ENCODE peak calls at places on chromosome 11, in four cellular contexts. Z is astrocyte of the spinal cord; H is nephron progenitor cell; R is CD4-positive, alpha-beta T cell. W is an unnamed sample.

GRCh38 chr11:2186669-2187266 is 15.2 kb upstream of the TH start:
- DNase-seq in Z (peak; percentile 10), H (peak; percentile 48), R (peak; percentile 34), W (no peak)

GRCh38 chr11:7513210-7514098 is at the start of gene PPFIBP2:
- DNase-seq in Z (peak; percentile 55), H (peak; percentile 87), R (peak; percentile 78), W (peak; percentile 91)

GRCh38 chr11:83023410-83023809 is 48.3 kb downstream of the RAB30 start:
- DNase-seq in Z (no peak), H (no peak), R (no peak), W (no peak)

GRCh38 chr11:46976182-46976854 is 39.8 kb downstream of the CSTPP1 start:
- DNase-seq in Z (no peak), H (no peak), R (no peak), W (no peak)

GRCh38 chr11:34349882-34350281 is 7.9 kb downstream of the ABTB2 start:
- DNase-seq in Z (peak; percentile 48), H (no peak), R (no peak), W (no peak)

GRCh38 chr11:93033093-93033492 is 63.6 kb downstream of the MTNR1B start:
- DNase-seq in Z (no peak), H (no peak), R (no peak), W (no peak)

GRCh38 chr11:120280566-120281160 is 40.7 kb downstream of the POU2F3 start:
- DNase-seq in Z (no peak), H (no peak), R (no peak), W (no peak)

GRCh38 chr11:2796091-2796490 is 89.5 kb downstream of the CDKN1C start:
- DNase-seq in Z (no peak), H (no peak), R (no peak), W (peak; percentile 13)

GRCh38 chr11:2550606-2550970 is 105.8 kb downstream of the KCNQ1 start:
- DNase-seq in Z (no peak), H (no peak), R (no peak), W (peak; percentile 14)

GRCh38 chr11:2466869-2467694 is 22.3 kb downstream of the KCNQ1 start:
- DNase-seq in Z (no peak), H (no peak), R (peak; percentile 30), W (no peak)

GRCh38 chr11:79413258-79413657 is 27.6 kb downstream of the TENM4 start:
- DNase-seq in Z (peak; percentile 92), H (peak; percentile 73), R (no peak), W (peak; percentile 46)

GRCh38 chr11:79108851-79109250 is 332.0 kb downstream of the TENM4 start:
- DNase-seq in Z (peak; percentile 42), H (no peak), R (no peak), W (no peak)

GRCh38 chr11:118060879-118061278 is 16.0 kb upstream of the TMPRSS4 start:
- DNase-seq in Z (no peak), H (no peak), R (no peak), W (no peak)

GRCh38 chr11:20488352-20488751 is 100.8 kb downstream of the PRMT3 start:
- DNase-seq in Z (peak; percentile 5), H (no peak), R (no peak), W (no peak)

GRCh38 chr11:10725114-10725906 is 25.7 kb upstream of the CTR9 start:
- DNase-seq in Z (peak; percentile 93), H (no peak), R (no peak), W (no peak)

GRCh38 chr11:80293293-80293692 is 852.5 kb upstream of the TENM4 start:
- DNase-seq in Z (no peak), H (no peak), R (no peak), W (no peak)

GRCh38 chr11:102384419-102385052 is 37.5 kb downstream of the BIRC2 start:
- DNase-seq in Z (no peak), H (no peak), R (no peak), W (no peak)

GRCh38 chr11:114262681-114263509 is 33.3 kb upstream of the NNMT start:
- DNase-seq in Z (peak; percentile 65), H (peak; percentile 37), R (no peak), W (no peak)

GRCh38 chr11:125990244-125990643 is 44.4 kb downstream of the VSIG10L2 start:
- DNase-seq in Z (peak; percentile 75), H (no peak), R (no peak), W (no peak)

GRCh38 chr11:79437981-79438630 is 2.7 kb downstream of the TENM4 start:
- DNase-seq in Z (peak; percentile 62), H (peak; percentile 40), R (no peak), W (no peak)

GRCh38 chr11:77084581-77085191 is 17.9 kb downstream of the CAPN5 start:
- DNase-seq in Z (no peak), H (no peak), R (no peak), W (no peak)

GRCh38 chr11:57434640-57435546 is 8.0 kb upstream of the SLC43A3 start:
- DNase-seq in Z (peak; percentile 80), H (no peak), R (no peak), W (no peak)

GRCh38 chr11:75583710-75584658 is 21.9 kb downstream of the SERPINH1 start:
- DNase-seq in Z (peak; percentile 74), H (peak; percentile 56), R (no peak), W (peak; percentile 33)

GRCh38 chr11:115939726-115940421 is 435.7 kb upstream of the CADM1 start:
- DNase-seq in Z (no peak), H (no peak), R (no peak), W (no peak)

DNA sequence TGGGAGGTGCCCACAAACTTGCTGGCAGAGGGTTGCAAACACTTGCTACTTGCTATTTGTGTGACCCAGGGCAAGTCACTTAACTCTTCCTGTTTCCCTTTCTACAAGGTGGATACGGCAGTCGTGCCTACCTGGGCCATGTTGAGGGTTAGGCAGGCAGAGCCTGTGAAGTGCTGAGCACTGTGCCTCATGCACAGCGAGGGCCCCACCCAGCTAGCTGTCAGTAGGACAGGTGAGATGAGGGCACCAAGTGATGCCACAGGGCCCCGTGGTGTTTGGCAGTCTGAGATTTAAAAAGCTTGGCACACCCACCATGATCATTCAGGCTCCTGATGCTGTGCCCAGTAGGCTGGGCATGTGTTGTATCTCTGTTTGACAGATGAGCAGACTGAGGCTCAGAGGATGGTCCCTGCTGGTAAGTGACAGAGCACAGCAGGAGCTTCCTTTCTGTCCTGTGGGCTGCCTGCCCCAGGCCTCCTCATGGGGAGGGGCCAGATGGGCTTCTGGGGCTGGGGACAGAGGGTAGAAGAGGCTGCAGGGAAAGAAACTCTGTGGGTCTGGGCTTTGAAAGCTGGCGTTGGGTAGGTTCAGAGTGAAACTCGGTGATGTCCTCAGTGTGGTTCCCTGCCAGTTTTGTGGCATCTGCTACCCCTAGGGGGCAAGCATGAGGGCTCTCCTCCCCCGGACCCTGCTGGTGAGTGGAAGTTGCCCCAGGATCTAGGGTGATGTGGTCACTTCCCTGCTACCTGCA is 59.3 kb downstream of the TSPAN18 start:
- DNase-seq in Z (no peak), H (no peak), R (no peak), W (no peak)
- TF ChIP-seq CTCF in Z (no peak), H (no peak), R (no peak), W (no peak)

GRCh38 chr11:72331761-72332160 is 87.8 kb upstream of the PHOX2A start:
- DNase-seq in Z (no peak), H (no peak), R (no peak), W (no peak)

GRCh38 chr11:72333657-72334056 is 89.7 kb upstream of the PHOX2A start:
- DNase-seq in Z (peak; percentile 32), H (peak; percentile 12), R (peak; percentile 4), W (no peak)

GRCh38 chr11:72330131-72330727 is 86.3 kb upstream of the PHOX2A start:
- DNase-seq in Z (no peak), H (no peak), R (no peak), W (no peak)

GRCh38 chr11:72326151-72326842 is 82.3 kb upstream of the PHOX2A start:
- DNase-seq in Z (peak; percentile 39), H (no peak), R (no peak), W (no peak)

DNA sequence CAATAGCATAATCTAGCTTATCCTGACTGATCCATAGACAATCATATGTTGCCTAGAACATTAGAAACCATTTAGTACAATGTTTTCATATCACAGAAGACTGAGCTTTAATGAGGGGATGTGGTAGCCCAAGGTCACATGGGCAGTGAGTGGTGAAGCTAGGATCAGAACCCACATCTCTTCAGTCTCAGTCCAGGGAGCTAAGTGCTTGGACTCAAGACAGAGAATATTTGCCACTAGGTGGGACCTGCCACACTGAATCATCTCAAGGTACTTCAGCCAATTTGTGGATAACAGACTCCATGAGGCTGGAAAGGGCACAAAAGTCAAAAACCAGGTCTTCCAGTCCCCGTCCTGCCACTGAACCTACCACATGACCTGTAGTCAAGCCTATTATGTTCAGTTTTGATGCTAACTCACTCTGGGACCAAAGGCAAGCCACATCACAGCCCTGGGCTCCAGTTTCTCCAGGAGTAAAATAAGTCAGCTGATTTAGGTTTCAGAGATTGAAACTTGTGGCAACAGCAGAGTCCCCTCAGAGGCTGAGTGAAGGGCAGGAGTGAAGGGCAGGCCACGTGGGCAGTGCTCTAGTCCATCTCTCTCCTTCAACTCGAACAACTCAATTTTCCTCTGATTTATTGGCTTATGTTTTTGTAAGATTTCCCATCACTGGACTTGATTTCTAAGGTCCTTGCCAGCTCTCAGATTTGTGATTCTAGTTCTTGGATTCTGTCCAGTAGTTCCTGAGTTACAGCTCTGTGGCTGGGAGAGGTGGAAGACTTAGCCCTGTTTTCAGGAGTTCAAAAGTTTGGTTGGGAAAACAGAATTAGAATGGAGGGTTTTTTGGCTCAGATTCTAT is 84.6 kb upstream of the PHOX2A start:
- DNase-seq in Z (peak; percentile 48), H (no peak), R (no peak), W (no peak)
- TF ChIP-seq CTCF in Z (no peak), H (no peak), R (no peak), W (no peak)

DNA sequence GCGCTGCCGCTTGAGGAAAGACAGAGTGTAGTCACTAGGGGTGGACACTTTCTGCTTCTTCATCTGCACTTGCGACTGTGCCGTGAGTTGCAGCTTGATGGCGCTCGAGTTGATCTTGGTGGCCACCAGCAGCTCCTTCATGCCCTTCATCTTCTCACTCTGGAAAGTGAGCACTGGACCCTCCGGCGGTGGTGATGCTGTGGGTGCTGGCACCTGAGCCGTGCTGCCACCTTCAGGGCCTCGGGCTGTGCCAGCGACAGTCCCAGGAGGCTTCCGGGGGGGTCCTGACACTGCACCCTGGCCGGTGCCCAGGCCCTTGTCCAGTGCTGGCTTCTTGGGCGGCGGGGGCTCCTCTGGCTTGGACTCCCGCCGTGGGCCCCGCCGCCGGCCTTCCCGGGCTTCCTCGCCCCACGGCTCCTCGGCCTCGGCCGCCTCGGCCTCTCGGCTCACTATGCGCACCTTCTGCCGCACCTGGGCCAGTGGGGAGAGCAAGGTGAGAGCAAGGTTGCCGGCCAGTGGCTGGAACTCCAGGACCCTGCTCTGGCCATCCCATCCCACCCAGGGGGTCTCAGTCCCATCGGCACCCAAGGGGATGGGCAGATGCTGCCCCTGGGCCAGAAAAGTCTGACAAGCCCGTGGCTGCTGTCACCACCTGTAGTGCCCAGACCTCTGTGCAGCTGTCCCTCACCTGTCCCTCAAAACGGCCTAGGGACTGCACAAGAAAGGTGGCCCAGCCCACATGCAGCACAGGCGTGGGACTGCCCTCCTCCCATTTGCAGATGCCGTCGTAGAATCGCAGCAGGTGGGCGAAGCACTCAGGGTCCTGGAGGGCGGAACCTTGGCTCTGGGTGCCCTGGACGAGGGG is 1.6 kb upstream of the MAP4K2 start:
- DNase-seq in Z (no peak), H (no peak), R (no peak), W (no peak)
- TF ChIP-seq CTCF in Z (no peak), H (no peak), R (no peak), W (no peak)

DNA sequence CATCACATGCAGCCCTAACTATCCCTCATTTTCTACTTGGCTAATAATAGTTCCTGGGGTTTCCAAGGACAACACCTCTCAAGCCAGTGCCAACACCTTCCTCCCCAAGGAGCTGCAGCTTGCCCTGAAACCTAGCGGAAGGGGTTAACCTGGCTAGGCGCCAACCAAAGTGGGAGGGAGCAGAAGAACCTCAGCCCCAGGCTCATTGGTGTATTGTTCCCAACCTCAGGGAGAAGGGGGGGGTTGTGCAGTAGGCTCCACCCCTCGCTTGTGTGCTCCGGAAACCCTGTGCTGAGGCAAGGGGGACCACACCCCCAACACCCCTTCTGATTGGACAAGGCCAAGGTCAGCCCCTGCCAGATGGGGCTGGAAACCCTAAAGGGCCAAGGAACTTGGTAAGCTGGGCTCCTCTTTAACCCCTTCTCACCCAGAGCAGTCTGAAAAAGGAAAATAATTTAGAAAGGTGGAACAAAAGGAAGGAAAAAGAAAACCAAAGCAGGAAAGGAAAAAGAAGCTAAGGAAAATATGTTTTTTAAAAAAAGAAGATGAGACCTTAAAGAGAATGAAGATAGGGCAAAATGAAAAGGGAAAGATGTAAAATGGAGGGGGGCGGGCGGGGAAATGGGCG is 2.5 kb downstream of the MTA2 start:
- DNase-seq in Z (peak; percentile 98), H (peak; percentile 90), R (peak; percentile 90), W (peak; percentile 86)
- TF ChIP-seq CTCF in Z (no peak), H (no peak), R (no peak), W (no peak)

W was measured in mesothelial cell of epicardium.